ENCODE peak calls at places on chromosome 10, in four cellular contexts. One of them, this sample, is unnamed.

GRCh38 chr10:67912330-67912946 is 28.0 kb downstream of the SIRT1 start:
- DNase-seq in GM23338: no peak
- DNase-seq in upper lobe of left lung: no peak
- DNase-seq in cardiac muscle cell: no peak
- DNase-seq in this sample: no peak

GRCh38 chr10:43130756-43131155 is 7.5 kb upstream of the CSGALNACT2 start:
- DNase-seq in upper lobe of left lung: peak; percentile 77
- DNase-seq in GM23338: no peak
- DNase-seq in cardiac muscle cell: no peak
- DNase-seq in this sample: peak; percentile 42

GRCh38 chr10:103605359-103606156 is 112.1 kb downstream of the NEURL1 start:
- DNase-seq in upper lobe of left lung: no peak
- DNase-seq in GM23338: peak; percentile 66
- DNase-seq in cardiac muscle cell: no peak
- DNase-seq in this sample: peak; percentile 88

GRCh38 chr10:121668336-121669009 is 70.2 kb upstream of the FGFR2 start:
- DNase-seq in cardiac muscle cell: peak; percentile 88
- DNase-seq in GM23338: peak; percentile 64
- DNase-seq in upper lobe of left lung: no peak
- DNase-seq in this sample: no peak

GRCh38 chr10:110487411-110488123 is 10.1 kb upstream of the DUSP5 start:
- DNase-seq in upper lobe of left lung: no peak
- DNase-seq in cardiac muscle cell: no peak
- DNase-seq in GM23338: peak; percentile 81
- DNase-seq in this sample: no peak

GRCh38 chr10:7239312-7239985 is 171.4 kb downstream of the SFMBT2 start:
- DNase-seq in GM23338: no peak
- DNase-seq in upper lobe of left lung: no peak
- DNase-seq in cardiac muscle cell: no peak
- DNase-seq in this sample: no peak

GRCh38 chr10:47404446-47404845 is 20.4 kb upstream of the ZNF488 start:
- DNase-seq in GM23338: peak; percentile 23
- DNase-seq in cardiac muscle cell: no peak
- DNase-seq in upper lobe of left lung: no peak
- DNase-seq in this sample: no peak

GRCh38 chr10:110857265-110858158 is 14.2 kb upstream of the PDCD4 start:
- DNase-seq in upper lobe of left lung: no peak
- DNase-seq in cardiac muscle cell: no peak
- DNase-seq in GM23338: no peak
- DNase-seq in this sample: peak; percentile 58

GRCh38 chr10:17735166-17735941 is 16.6 kb upstream of the TMEM236 start:
- DNase-seq in GM23338: no peak
- DNase-seq in upper lobe of left lung: no peak
- DNase-seq in cardiac muscle cell: no peak
- DNase-seq in this sample: no peak

GRCh38 chr10:75430000-75430763 is 1.2 kb upstream of the LRMDA start:
- DNase-seq in cardiac muscle cell: no peak
- DNase-seq in GM23338: peak; percentile 73
- DNase-seq in upper lobe of left lung: peak; percentile 23
- DNase-seq in this sample: no peak

GRCh38 chr10:127910464-127910770 is 3.5 kb downstream of the PTPRE start:
- DNase-seq in GM23338: no peak
- DNase-seq in upper lobe of left lung: no peak
- DNase-seq in cardiac muscle cell: no peak
- DNase-seq in this sample: no peak

GRCh38 chr10:118669020-118669766 is 73.7 kb upstream of the PRLHR start:
- DNase-seq in cardiac muscle cell: no peak
- DNase-seq in GM23338: no peak
- DNase-seq in upper lobe of left lung: no peak
- DNase-seq in this sample: no peak

GRCh38 chr10:77377678-77378352 is 259.8 kb downstream of the KCNMA1 start:
- DNase-seq in GM23338: peak; percentile 34
- DNase-seq in cardiac muscle cell: no peak
- DNase-seq in upper lobe of left lung: no peak
- DNase-seq in this sample: no peak
- TF ChIP-seq CTCF in GM23338: peak; percentile 43
- TF ChIP-seq CTCF in cardiac muscle cell: no peak
- TF ChIP-seq CTCF in upper lobe of left lung: no peak
- TF ChIP-seq CTCF in this sample: no peak

GRCh38 chr10:21519327-21519933 is 6.1 kb downstream of the SKIDA1 start:
- DNase-seq in cardiac muscle cell: no peak
- DNase-seq in upper lobe of left lung: no peak
- DNase-seq in GM23338: no peak
- DNase-seq in this sample: no peak
- H3K4me3 ChIP-seq in cardiac muscle cell: peak overlapping the region; percentile 78
- H3K4me3 ChIP-seq in upper lobe of left lung: peak overlapping the region; percentile 67
- H3K4me3 ChIP-seq in GM23338: peak overlapping the region; percentile 63
- H3K4me3 ChIP-seq in this sample: peak overlapping the region; percentile 64

GRCh38 chr10:92692085-92692671 is 2.4 kb downstream of the HHEX start:
- DNase-seq in cardiac muscle cell: no peak
- DNase-seq in GM23338: peak; percentile 71
- DNase-seq in upper lobe of left lung: peak; percentile 80
- DNase-seq in this sample: no peak

GRCh38 chr10:92691591-92692084 is 1.9 kb downstream of the HHEX start:
- DNase-seq in cardiac muscle cell: no peak
- DNase-seq in GM23338: peak; percentile 56
- DNase-seq in upper lobe of left lung: peak; percentile 90
- DNase-seq in this sample: no peak

GRCh38 chr10:92691042-92691590 is 1.4 kb downstream of the HHEX start:
- DNase-seq in upper lobe of left lung: peak; percentile 47
- DNase-seq in cardiac muscle cell: no peak
- DNase-seq in GM23338: peak; percentile 79
- DNase-seq in this sample: no peak

GRCh38 chr10:92693534-92693893 is 3.8 kb downstream of the HHEX start:
- DNase-seq in GM23338: no peak
- DNase-seq in upper lobe of left lung: no peak
- DNase-seq in cardiac muscle cell: no peak
- DNase-seq in this sample: no peak

DNA sequence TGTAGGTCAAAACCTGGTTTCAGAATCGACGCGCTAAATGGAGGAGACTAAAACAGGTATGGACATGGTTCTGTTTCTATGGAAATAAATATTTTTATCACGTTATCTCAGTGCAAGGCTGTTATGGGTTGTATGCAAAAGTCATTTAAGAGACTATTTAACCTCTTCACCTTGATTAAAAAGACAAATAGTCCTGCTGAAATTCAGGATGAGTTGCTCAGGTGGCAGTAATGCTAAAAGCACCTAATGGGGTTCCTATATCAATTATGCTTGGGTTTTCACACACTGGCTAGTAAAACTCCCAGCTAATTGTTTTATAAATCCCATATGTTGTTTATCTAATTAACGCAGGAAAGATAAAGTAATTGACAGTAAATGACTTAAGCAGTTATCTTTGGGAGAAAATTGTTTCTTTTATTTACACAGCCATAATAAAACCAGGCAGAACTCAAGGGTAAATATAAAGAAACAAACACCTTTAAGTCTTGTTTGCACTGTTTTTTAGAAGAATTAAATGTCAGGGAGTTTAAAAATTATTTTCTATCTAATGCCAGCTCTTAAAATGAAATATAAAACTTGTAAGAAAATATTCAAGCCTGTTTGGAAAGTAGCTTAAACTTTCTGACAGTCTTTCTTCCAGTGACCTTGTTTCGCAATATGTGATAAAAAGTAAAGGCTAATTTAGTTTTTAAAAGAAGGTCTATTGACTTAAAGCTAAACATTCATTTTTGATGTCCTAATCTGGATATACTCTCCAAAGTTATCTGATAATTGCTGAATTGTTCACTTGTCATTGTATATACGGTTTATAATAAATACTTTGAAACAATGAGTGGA is 3.2 kb downstream of the HHEX start:
- DNase-seq in upper lobe of left lung: no peak
- DNase-seq in cardiac muscle cell: peak; percentile 8
- DNase-seq in GM23338: no peak
- DNase-seq in this sample: no peak
- TF ChIP-seq CTCF in upper lobe of left lung: no peak
- TF ChIP-seq CTCF in cardiac muscle cell: no peak
- TF ChIP-seq CTCF in GM23338: no peak
- TF ChIP-seq CTCF in this sample: no peak

GRCh38 chr10:64369885-64370773 is 848.9 kb downstream of the REEP3 start:
- DNase-seq in cardiac muscle cell: no peak
- DNase-seq in upper lobe of left lung: no peak
- DNase-seq in GM23338: no peak
- DNase-seq in this sample: no peak

GRCh38 chr10:64363687-64364086 is 842.5 kb downstream of the REEP3 start:
- DNase-seq in GM23338: no peak
- DNase-seq in cardiac muscle cell: no peak
- DNase-seq in upper lobe of left lung: no peak
- DNase-seq in this sample: no peak

GRCh38 chr10:64368298-64368697 is 847.1 kb downstream of the REEP3 start:
- DNase-seq in cardiac muscle cell: no peak
- DNase-seq in GM23338: no peak
- DNase-seq in upper lobe of left lung: no peak
- DNase-seq in this sample: no peak

GRCh38 chr10:64365663-64366062 is 844.5 kb downstream of the REEP3 start:
- DNase-seq in cardiac muscle cell: no peak
- DNase-seq in GM23338: no peak
- DNase-seq in upper lobe of left lung: no peak
- DNase-seq in this sample: no peak
- H3K4me3 ChIP-seq in cardiac muscle cell: no peak overlapping the region
- H3K4me3 ChIP-seq in GM23338: no peak overlapping the region
- H3K4me3 ChIP-seq in upper lobe of left lung: no peak overlapping the region
- H3K4me3 ChIP-seq in this sample: no peak overlapping the region

GRCh38 chr10:95906675-95907453 is 911 bp upstream of the CC2D2B start:
- DNase-seq in cardiac muscle cell: peak; percentile 74
- DNase-seq in upper lobe of left lung: no peak
- DNase-seq in GM23338: peak; percentile 75
- DNase-seq in this sample: peak; percentile 75
- TF ChIP-seq CTCF in cardiac muscle cell: peak; percentile 30
- TF ChIP-seq CTCF in upper lobe of left lung: no peak
- TF ChIP-seq CTCF in GM23338: no peak
- TF ChIP-seq CTCF in this sample: peak; percentile 20

DNA sequence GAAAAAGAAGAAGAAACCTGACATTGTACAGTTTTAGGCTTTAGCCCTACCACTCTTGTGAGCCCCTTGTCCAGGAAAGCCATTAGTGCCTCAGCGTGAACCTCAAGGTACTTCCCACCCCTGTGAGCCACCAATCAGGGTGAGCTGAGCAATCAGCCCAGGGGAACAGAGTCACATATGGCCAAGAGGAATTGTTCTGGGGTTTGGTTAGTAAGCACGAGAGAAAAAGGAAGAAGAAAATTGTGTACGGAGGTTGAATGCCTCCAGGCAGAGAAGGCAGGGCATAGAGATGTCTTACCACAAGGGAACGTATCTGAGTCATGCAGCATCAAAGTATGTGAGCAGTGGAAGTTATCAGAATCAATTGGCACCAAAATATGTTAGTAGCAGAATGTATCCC is 33.0 kb upstream of the ARHGAP12 start:
- DNase-seq in upper lobe of left lung: no peak
- DNase-seq in cardiac muscle cell: no peak
- DNase-seq in GM23338: no peak
- DNase-seq in this sample: no peak
- H3K4me3 ChIP-seq in upper lobe of left lung: no peak overlapping the region
- H3K4me3 ChIP-seq in cardiac muscle cell: no peak overlapping the region
- H3K4me3 ChIP-seq in GM23338: no peak overlapping the region
- H3K4me3 ChIP-seq in this sample: no peak overlapping the region

GRCh38 chr10:130045091-130045652 is 65.5 kb downstream of the C10orf143 start:
- DNase-seq in GM23338: peak; percentile 80
- DNase-seq in cardiac muscle cell: peak; percentile 26
- DNase-seq in upper lobe of left lung: peak; percentile 65
- DNase-seq in this sample: no peak
- TF ChIP-seq CTCF in GM23338: peak; percentile 74
- TF ChIP-seq CTCF in cardiac muscle cell: peak; percentile 31
- TF ChIP-seq CTCF in upper lobe of left lung: no peak
- TF ChIP-seq CTCF in this sample: peak; percentile 13